ENCODE peak calls at places on chromosomes 12 and 14, in four cellular contexts. Z is GM12878, F is K562, O is HL-60. K is an unnamed sample.

GRCh38 chr12:64561302-64561651 is 49.0 kb upstream of the RASSF3 start:
- DNase-seq in Z (no peak), F (no peak), O (no peak), K (no peak)

GRCh38 chr12:94062194-94062593 is 86.2 kb upstream of the PLXNC1 start:
- DNase-seq in Z (no peak), F (no peak), O (no peak), K (no peak)

GRCh38 chr12:110270125-110270962 is 10.7 kb upstream of the ATP2A2 start:
- DNase-seq in Z (no peak), F (peak; percentile 70), O (no peak), K (no peak)

GRCh38 chr14:96055753-96056508 is 16.8 kb downstream of the C14orf132 start:
- DNase-seq in Z (no peak), F (no peak), O (no peak), K (no peak)

GRCh38 chr12:1435044-1435443 is 159.3 kb downstream of the FBXL14 start:
- DNase-seq in Z (no peak), F (no peak), O (no peak), K (no peak)

GRCh38 chr12:108744021-108744897 is 12.9 kb upstream of the CORO1C start:
- DNase-seq in Z (no peak), F (no peak), O (no peak), K (no peak)

GRCh38 chr14:38616959-38617358 is 361.1 kb upstream of the CLEC14A start:
- DNase-seq in Z (no peak), F (no peak), O (no peak), K (no peak)

GRCh38 chr12:91577586-91578539 is 395.2 kb upstream of the DCN start:
- DNase-seq in Z (no peak), F (no peak), O (no peak), K (no peak)

GRCh38 chr12:14310866-14311265 is 54.6 kb upstream of the ATF7IP start:
- DNase-seq in Z (no peak), F (no peak), O (no peak), K (no peak)

GRCh38 chr12:104805186-104805585 is 152.9 kb downstream of the SLC41A2 start:
- DNase-seq in Z (no peak), F (no peak), O (no peak), K (no peak)

GRCh38 chr12:14138495-14138894 is 157.1 kb upstream of the GRIN2B start:
- DNase-seq in Z (no peak), F (peak; percentile 9), O (no peak), K (no peak)

GRCh38 chr12:11595080-11595479 is 54.4 kb upstream of the ETV6 start:
- DNase-seq in Z (no peak), F (no peak), O (no peak), K (no peak)

GRCh38 chr12:53568428-53569173 is 57.6 kb downstream of the ATF7 start:
- DNase-seq in Z (no peak), F (no peak), O (no peak), K (no peak)

GRCh38 chr12:51976376-51977160 is 25.1 kb downstream of the ACVR1B start:
- DNase-seq in Z (no peak), F (no peak), O (no peak), K (no peak)

GRCh38 chr12:68792952-68793351 is 15.0 kb upstream of the MDM2 start:
- DNase-seq in Z (peak; percentile 66), F (peak; percentile 72), O (no peak), K (peak; percentile 56)

GRCh38 chr14:104827173-104828055 is 26.5 kb downstream of the ZBTB42 start:
- DNase-seq in Z (no peak), F (peak; percentile 74), O (no peak), K (peak; percentile 70)

GRCh38 chr14:95679995-95680735 is 6.1 kb upstream of the TCL1B start:
- DNase-seq in Z (no peak), F (no peak), O (no peak), K (no peak)

GRCh38 chr14:75861161-75861621 is 120.6 kb downstream of the TGFB3 start:
- DNase-seq in Z (no peak), F (peak; percentile 14), O (no peak), K (no peak)

GRCh38 chr12:6772331-6772695 is at the start of gene LAG3:
- DNase-seq in Z (no peak), F (no peak), O (no peak), K (no peak)

GRCh38 chr12:80684077-80684495 is 23.3 kb upstream of the MYF6 start:
- DNase-seq in Z (no peak), F (no peak), O (no peak), K (no peak)

GRCh38 chr14:102370305-102370809 is 7.6 kb downstream of the TECPR2 start:
- DNase-seq in Z (no peak), F (no peak), O (peak; percentile 71), K (no peak)

DNA sequence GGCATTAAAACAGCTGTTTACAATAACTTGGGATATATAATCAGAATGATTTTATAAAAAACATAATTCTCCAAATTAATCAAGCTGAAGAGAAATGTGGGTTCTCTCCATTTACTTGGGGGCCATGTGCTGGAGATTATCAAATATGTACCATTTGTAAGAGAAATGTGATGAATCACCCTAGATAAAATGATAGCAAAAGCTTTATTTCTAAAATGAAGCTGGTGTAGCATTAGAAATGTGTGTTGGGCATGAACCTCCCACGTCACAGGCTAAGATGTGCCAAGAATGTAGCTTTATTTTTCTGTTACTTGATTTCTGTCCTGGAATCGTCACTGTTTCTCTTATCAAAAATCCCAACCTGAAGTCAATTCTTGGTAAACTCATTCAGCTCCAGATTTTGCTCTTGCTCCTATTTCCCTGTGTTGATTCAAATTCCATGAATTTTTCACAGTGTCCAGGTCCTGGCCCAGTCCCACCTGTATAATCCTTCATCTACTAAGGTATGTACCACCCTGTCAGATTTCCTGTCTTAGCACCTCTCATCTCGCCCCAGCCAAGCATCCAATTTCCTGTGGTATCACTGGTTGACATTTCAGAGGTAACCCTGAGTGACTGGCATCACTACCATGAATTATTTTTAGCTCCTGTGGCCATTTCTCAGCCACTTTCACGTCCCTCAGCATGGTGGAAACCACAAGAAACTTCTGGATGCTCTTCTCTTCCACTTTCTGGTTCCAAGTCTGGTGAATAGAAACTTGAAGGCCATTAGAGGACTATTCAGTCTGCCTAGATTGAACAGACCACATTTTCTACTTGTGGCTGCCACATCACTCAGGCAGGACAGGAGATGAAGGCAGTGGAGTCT is 103.6 kb upstream of the FLRT2 start:
- DNase-seq in Z (no peak), F (no peak), O (no peak), K (no peak)
- TF ChIP-seq SPI1 in Z (no peak), F (no peak), O (no peak), K (no peak)

GRCh38 chr14:22767323-22767589 is 768 bp downstream of the OXA1L start:
- DNase-seq in Z (no peak), F (no peak), O (no peak), K (no peak)
- TF ChIP-seq SPI1 in Z (no peak), F (peak; percentile 27), O (peak; percentile 33), K (peak; percentile 48)

GRCh38 chr14:90553921-90554336 is 157.1 kb downstream of the CALM1 start:
- DNase-seq in Z (no peak), F (no peak), O (no peak), K (no peak)

GRCh38 chr14:90556666-90557450 is 160.0 kb downstream of the CALM1 start:
- DNase-seq in Z (no peak), F (peak; percentile 81), O (no peak), K (no peak)

GRCh38 chr14:90556050-90556477 is 159.2 kb downstream of the CALM1 start:
- DNase-seq in Z (no peak), F (no peak), O (no peak), K (no peak)

GRCh38 chr14:90554341-90554740 is 157.5 kb downstream of the CALM1 start:
- DNase-seq in Z (no peak), F (no peak), O (no peak), K (no peak)

DNA sequence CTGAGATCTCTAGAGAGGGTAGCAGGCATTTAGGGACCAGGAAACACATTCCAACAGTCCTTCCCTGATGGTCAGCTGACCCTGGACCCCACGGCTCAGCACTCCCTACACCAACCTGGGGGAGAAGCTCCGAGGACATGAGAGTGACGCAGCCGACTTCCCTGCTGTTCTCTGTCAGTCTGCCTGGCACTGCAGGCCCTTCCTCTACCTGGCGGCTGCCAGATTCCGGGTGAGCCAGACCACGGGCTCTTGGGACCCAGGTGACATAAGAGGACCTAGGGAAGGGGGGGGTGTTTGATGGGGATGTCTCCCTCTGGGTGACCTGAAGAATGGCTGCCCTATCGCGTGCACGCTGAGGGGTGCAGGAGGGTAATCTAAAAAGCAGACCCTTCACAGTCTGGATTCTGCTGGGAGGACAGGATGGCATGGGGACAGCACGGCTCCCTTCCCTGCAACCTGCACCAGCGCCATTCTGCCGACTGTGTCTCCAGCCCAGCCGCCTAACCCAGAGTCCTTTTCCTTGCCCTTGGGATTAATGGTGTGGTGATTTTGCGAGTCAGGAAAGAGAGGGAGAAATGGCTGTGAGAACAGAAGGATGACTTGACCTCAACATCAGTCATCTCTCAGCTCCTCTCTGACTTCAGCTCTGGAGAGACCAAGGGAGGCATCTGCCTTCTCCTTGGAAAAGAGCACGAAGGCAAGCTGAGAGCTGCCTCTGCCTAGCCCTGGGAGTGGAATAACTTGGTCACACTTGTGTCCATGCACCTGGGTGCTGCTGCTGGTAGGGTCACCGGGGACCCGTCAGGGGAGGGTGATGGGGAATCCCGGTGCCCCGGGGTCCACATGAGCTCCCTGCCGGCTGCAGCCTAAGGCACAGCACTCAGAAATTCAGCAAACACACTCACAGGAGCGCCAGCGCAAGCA is 158.6 kb downstream of the CALM1 start:
- DNase-seq in Z (no peak), F (no peak), O (no peak), K (no peak)
- TF ChIP-seq SPI1 in Z (no peak), F (no peak), O (no peak), K (no peak)

GRCh38 chr14:47189911-47190503 is 485.4 kb downstream of the MDGA2 start:
- DNase-seq in Z (no peak), F (no peak), O (no peak), K (no peak)

GRCh38 chr14:47191693-47192092 is 483.7 kb downstream of the MDGA2 start:
- DNase-seq in Z (no peak), F (no peak), O (no peak), K (no peak)

GRCh38 chr14:47186491-47186890 is 488.9 kb downstream of the MDGA2 start:
- DNase-seq in Z (no peak), F (no peak), O (no peak), K (no peak)
- TF ChIP-seq SPI1 in Z (no peak), F (no peak), O (no peak), K (no peak)

K was measured in GM12891.